ENCODE peak calls at places on chromosome 11, in nine cellular contexts. O is HFF-Myc; A is left cardiac atrium; R is globus pallidus; P is activated CD4-positive, alpha-beta T cell treated with anti-CD3 and anti-CD28 coated beads for 1 hour; E is activated naive CD8-positive, alpha-beta T cell treated with anti-CD3 and anti-CD28 coated beads, Interleukin-2, amount 10 ng/mL, durations not matched to agents 7 days and 5 days; L is caudate nucleus; G is NCI-H2081; K is posterior cingulate gyrus. H is an unnamed sample.

GRCh38 chr11:121024989-121025388 is 1.1 kb downstream of the TBCEL start:
- DNase-seq in O (no peak), A (peak), R (no peak), P (no peak), E (no peak), L (no peak), G (no peak), K (no peak), H (no peak)

GRCh38 chr11:62842171-62842717 is 2.9 kb upstream of the WDR74 start:
- DNase-seq in O (no peak), A (peak), R (no peak), P (peak), E (peak), L (no peak), G (no peak), K (peak), H (no peak)

GRCh38 chr11:109864834-109865557 is 228.2 kb upstream of the ZC3H12C start:
- DNase-seq in O (no peak), A (no peak), R (no peak), P (no peak), E (no peak), L (no peak), G (no peak), K (no peak), H (no peak)

GRCh38 chr11:129298990-129299389 is 76.7 kb upstream of the BARX2 start:
- DNase-seq in O (no peak), A (no peak), R (peak), P (no peak), E (no peak), L (no peak), G (no peak), K (no peak), H (no peak)

GRCh38 chr11:1830500-1831223 is 4.1 kb upstream of the SYT8 start:
- DNase-seq in O (no peak), A (no peak), R (no peak), P (no peak), E (peak), L (no peak), G (no peak), K (no peak), H (no peak)

GRCh38 chr11:120216426-120217102 is 5.7 kb downstream of the OAF start:
- DNase-seq in O (no peak), A (no peak), R (no peak), P (no peak), E (no peak), L (no peak), G (no peak), K (no peak), H (no peak)

GRCh38 chr11:80587906-80588305 is 1147.1 kb upstream of the TENM4 start:
- DNase-seq in O (no peak), A (no peak), R (no peak), P (no peak), E (no peak), L (no peak), G (no peak), K (no peak), H (no peak)

GRCh38 chr11:36509265-36509664 is 807 bp downstream of the TRAF6 start:
- DNase-seq in O (no peak), A (no peak), R (peak), P (no peak), E (no peak), L (no peak), G (no peak), K (no peak), H (peak)

H was measured in CMK.